ENCODE peak calls at places on chromosomes 16 and 17, in five cellular contexts. H is GM12878, E is SK-N-SH, B is A549, A is HepG2. X is an unnamed sample.

GRCh38 chr17:50349241-50349595 is 3.3 kb downstream of the XYLT2 start:
- DNase-seq in H (no peak), E (no peak), B (no peak), A (no peak), X (no peak)

GRCh38 chr16:27355610-27356009 is 41.8 kb downstream of the IL4R start:
- DNase-seq in H (no peak), E (no peak), B (no peak), A (peak), X (peak)

GRCh38 chr17:5466295-5466694 is 2.5 kb downstream of the DHX33 start:
- DNase-seq in H (no peak), E (no peak), B (no peak), A (no peak), X (no peak)

GRCh38 chr16:50269061-50269705 is 2.8 kb downstream of the ADCY7 start:
- DNase-seq in H (no peak), E (no peak), B (no peak), A (no peak), X (no peak)

GRCh38 chr17:40209404-40210093 is 9.6 kb upstream of the WIPF2 start:
- DNase-seq in H (no peak), E (no peak), B (no peak), A (no peak), X (no peak)

GRCh38 chr17:72591500-72592241 is 470.9 kb downstream of the SOX9 start:
- DNase-seq in H (no peak), E (peak), B (no peak), A (peak), X (no peak)

GRCh38 chr16:50096791-50097190 is 31.0 kb downstream of the HEATR3 start:
- DNase-seq in H (no peak), E (peak), B (no peak), A (no peak), X (no peak)

GRCh38 chr17:28533091-28533670 is 19.2 kb downstream of the UNC119 start:
- DNase-seq in H (no peak), E (no peak), B (no peak), A (no peak), X (no peak)

GRCh38 chr16:88014201-88014781 is 63.1 kb downstream of the BANP start:
- DNase-seq in H (no peak), E (no peak), B (no peak), A (peak), X (no peak)

GRCh38 chr16:88194397-88195020 is 188.2 kb upstream of the ZNF469 start:
- DNase-seq in H (no peak), E (peak), B (no peak), A (peak), X (no peak)

GRCh38 chr16:22186517-22186916 is 19.6 kb upstream of the EEF2K start:
- DNase-seq in H (no peak), E (no peak), B (no peak), A (no peak), X (peak)

GRCh38 chr16:59632266-59632855 is 898.2 kb upstream of the GOT2 start:
- DNase-seq in H (no peak), E (no peak), B (no peak), A (no peak), X (peak)

GRCh38 chr16:23907903-23908302 is 72.1 kb downstream of the PRKCB start:
- DNase-seq in H (no peak), E (no peak), B (no peak), A (no peak), X (no peak)

GRCh38 chr17:39194089-39194984 is 3.1 kb downstream of the CACNB1 start:
- DNase-seq in H (no peak), E (peak), B (peak), A (peak), X (peak)

GRCh38 chr17:31067699-31068184 is 27.0 kb upstream of the NF1 start:
- DNase-seq in H (no peak), E (no peak), B (peak), A (peak), X (no peak)

GRCh38 chr17:71237903-71238538 is 882.8 kb upstream of the SOX9 start:
- DNase-seq in H (no peak), E (peak), B (peak), A (no peak), X (no peak)

GRCh38 chr16:65909310-65910050 is 457.0 kb upstream of the CDH5 start:
- DNase-seq in H (no peak), E (no peak), B (no peak), A (peak), X (no peak)

GRCh38 chr17:42708588-42708987 is 26.3 kb downstream of the CNTNAP1 start:
- DNase-seq in H (no peak), E (no peak), B (no peak), A (no peak), X (no peak)

GRCh38 chr17:42194133-42194899 is at the start of gene GHDC:
- DNase-seq in H (peak), E (peak), B (peak), A (peak), X (peak)

GRCh38 chr17:68641276-68642117 is 40.3 kb upstream of the FAM20A start:
- DNase-seq in H (no peak), E (no peak), B (no peak), A (no peak), X (no peak)

GRCh38 chr16:88331989-88332920 is 50.5 kb upstream of the ZNF469 start:
- DNase-seq in H (no peak), E (no peak), B (peak), A (no peak), X (no peak)

GRCh38 chr17:51056813-51057510 is 63.7 kb downstream of the SPAG9 start:
- DNase-seq in H (no peak), E (peak), B (peak), A (peak), X (peak)

GRCh38 chr17:39209317-39210092 is 9.4 kb downstream of the RPL19 start:
- DNase-seq in H (no peak), E (peak), B (no peak), A (no peak), X (peak)

GRCh38 chr16:48919791-48920190 is 309.8 kb upstream of the N4BP1 start:
- DNase-seq in H (no peak), E (no peak), B (no peak), A (peak), X (no peak)

GRCh38 chr17:50806141-50806643 is 29.2 kb upstream of the WFIKKN2 start:
- DNase-seq in H (no peak), E (no peak), B (no peak), A (peak), X (no peak)

GRCh38 chr17:57915532-57915931 is 39.7 kb downstream of the CUEDC1 start:
- DNase-seq in H (no peak), E (no peak), B (no peak), A (no peak), X (no peak)
- TF ChIP-seq CHD2 in H (no peak), E (no peak), B (no peak), A (no peak), X (no peak)

DNA sequence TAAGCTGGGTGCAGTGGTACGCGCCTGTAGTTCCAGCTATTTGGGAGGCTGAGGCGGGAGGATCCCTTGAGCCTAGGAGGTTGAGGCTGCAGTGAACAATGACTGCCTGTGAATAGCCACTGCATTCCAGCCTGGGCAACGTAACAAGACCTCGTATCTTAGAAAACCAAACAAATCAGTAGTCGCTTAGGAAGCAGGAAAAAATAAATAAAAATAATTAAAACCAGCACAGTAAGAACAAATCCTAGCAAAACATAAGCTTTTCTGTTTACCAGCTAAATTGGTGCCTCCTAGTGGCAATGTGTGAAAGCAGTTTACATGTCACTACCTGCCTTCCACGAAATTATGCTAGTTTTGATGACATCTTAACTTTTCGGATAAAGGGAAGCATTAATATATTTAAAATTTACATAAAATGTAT is 1.3 kb downstream of the ARMC5 start:
- DNase-seq in H (no peak), E (peak), B (no peak), A (peak), X (no peak)
- TF ChIP-seq REST in H (no peak), E (no peak), B (no peak), A (no peak), X (no peak)

DNA sequence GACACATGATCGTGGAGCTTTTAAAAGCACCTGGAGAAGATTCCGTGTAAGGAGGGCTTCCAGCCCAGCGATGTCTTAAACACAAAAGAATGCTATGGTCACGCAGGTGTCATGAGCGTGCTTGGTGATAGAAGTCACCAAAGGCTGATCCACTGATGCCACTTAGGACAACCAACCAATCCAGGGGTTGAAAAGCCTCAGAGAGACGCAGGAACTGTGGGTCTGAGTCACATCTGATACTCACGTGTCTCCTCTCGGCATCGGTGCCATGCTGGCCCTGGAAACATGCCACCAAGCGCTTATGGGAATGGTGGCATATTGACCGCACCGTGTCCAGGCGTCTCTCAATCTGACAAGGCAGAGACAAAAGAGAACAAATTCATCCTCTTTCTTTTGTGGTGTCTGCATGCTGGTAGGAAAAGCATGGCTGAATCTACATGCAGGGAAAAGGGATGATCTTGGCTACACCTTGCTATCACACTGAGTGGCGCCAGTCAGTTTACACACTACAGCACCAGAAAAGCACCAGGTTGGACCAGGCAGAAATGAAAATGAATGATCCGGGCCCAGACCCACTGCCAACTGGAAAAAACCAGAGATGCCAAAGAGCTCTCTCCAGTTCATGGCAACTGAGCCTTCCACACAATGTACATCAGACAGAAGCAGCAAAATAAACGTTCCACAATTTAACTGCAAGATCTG is 38.0 kb downstream of the ARHGAP17 start:
- DNase-seq in H (no peak), E (no peak), B (no peak), A (no peak), X (no peak)
- TF ChIP-seq CHD2 in H (no peak), E (no peak), B (no peak), A (no peak), X (no peak)

GRCh38 chr16:1700246-1700645 is 5.7 kb upstream of the MAPK8IP3 start:
- DNase-seq in H (no peak), E (no peak), B (no peak), A (no peak), X (no peak)
- TF ChIP-seq REST in H (no peak), E (no peak), B (no peak), A (no peak), X (no peak)

GRCh38 chr17:82642022-82642421 is 6.2 kb downstream of the WDR45B start:
- DNase-seq in H (no peak), E (no peak), B (no peak), A (no peak), X (no peak)
- TF ChIP-seq CHD2 in H (no peak), E (no peak), B (no peak), A (no peak), X (no peak)

GRCh38 chr16:1333149-1333812 is at the start of gene BAIAP3:
- DNase-seq in H (no peak), E (peak), B (peak), A (no peak), X (peak)
- TF ChIP-seq REST in H (no peak), E (no peak), B (no peak), A (no peak), X (no peak)

GRCh38 chr16:56916571-56917403 is 15.2 kb upstream of the HERPUD1 start:
- DNase-seq in H (peak), E (no peak), B (no peak), A (no peak), X (no peak)
- TF ChIP-seq CHD2 in H (peak), E (no peak), B (no peak), A (no peak), X (no peak)

GRCh38 chr16:53090591-53091507 is 36.1 kb downstream of the CHD9 start:
- DNase-seq in H (peak), E (peak), B (no peak), A (peak), X (no peak)
- TF ChIP-seq REST in H (no peak), E (peak), B (no peak), A (no peak), X (no peak)

GRCh38 chr17:36212958-36213357 is 2.1 kb downstream of the CCL4L2 start:
- DNase-seq in H (no peak), E (no peak), B (no peak), A (no peak), X (no peak)
- TF ChIP-seq CHD2 in H (no peak), E (no peak), B (no peak), A (no peak), X (no peak)

DNA sequence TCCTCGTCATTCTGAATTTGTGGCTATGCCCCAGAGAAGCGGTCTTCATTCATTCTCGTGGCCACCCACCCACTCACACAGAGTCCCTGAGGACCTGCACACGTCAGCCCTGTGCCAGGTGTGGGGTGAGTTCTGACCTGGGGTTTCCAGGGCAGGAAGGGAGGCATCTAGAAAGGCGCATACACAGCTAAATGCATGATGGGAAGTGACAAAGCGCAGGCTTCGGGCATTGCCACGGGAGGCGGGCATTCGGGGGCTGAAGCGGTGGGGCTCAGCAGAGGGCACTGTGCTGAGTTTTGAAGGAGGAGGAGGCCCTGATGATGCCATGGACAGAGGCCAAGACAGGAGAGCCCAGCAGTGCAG is 10.9 kb downstream of the UBALD2 start:
- DNase-seq in H (no peak), E (peak), B (no peak), A (no peak), X (no peak)
- TF ChIP-seq REST in H (no peak), E (no peak), B (no peak), A (no peak), X (no peak)